ENCODE peak calls at places on chromosomes 3 and 15, in four cellular contexts. Q, L, K and Z are unnamed samples.

GRCh38 chr3:148646126-148646660 is 51.5 kb upstream of the AGTR1 start:
- DNase-seq in Q (no peak), L (no peak), K (peak; percentile 28), Z (no peak)

GRCh38 chr3:38657369-38657768 is 7.9 kb upstream of the SCN5A start:
- DNase-seq in Q (no peak), L (no peak), K (no peak), Z (no peak)

GRCh38 chr3:36297195-36297594 is 83.1 kb upstream of the STAC start:
- DNase-seq in Q (no peak), L (no peak), K (no peak), Z (no peak)

GRCh38 chr3:112765531-112765930 is 81.1 kb downstream of the CD200R1L start:
- DNase-seq in Q (no peak), L (no peak), K (no peak), Z (no peak)

GRCh38 chr3:164514576-164514975 is 563.7 kb downstream of the SI start:
- DNase-seq in Q (no peak), L (no peak), K (no peak), Z (no peak)

GRCh38 chr3:133821767-133822638 is 16.4 kb downstream of the SRPRB start:
- DNase-seq in Q (peak; percentile 88), L (no peak), K (peak; percentile 77), Z (no peak)

GRCh38 chr3:134751831-134752230 is 43.2 kb upstream of the EPHB1 start:
- DNase-seq in Q (no peak), L (no peak), K (no peak), Z (no peak)

GRCh38 chr15:84816694-84817460 is at the start of gene ALPK3:
- DNase-seq in Q (peak; percentile 76), L (peak; percentile 72), K (no peak), Z (peak; percentile 70)

GRCh38 chr3:82927309-82928253 is 1166.1 kb upstream of the GBE1 start:
- DNase-seq in Q (no peak), L (no peak), K (no peak), Z (no peak)

GRCh38 chr3:123547881-123548534 is 36.8 kb downstream of the HACD2 start:
- DNase-seq in Q (no peak), L (no peak), K (peak; percentile 36), Z (no peak)

GRCh38 chr3:68057637-68058320 is 403.4 kb upstream of the SUCLG2 start:
- DNase-seq in Q (no peak), L (no peak), K (no peak), Z (no peak)

GRCh38 chr15:62976301-62976842 is 66.2 kb upstream of the TPM1 start:
- DNase-seq in Q (no peak), L (no peak), K (no peak), Z (no peak)

GRCh38 chr3:189455796-189456195 is 175.4 kb upstream of the TP63 start:
- DNase-seq in Q (no peak), L (no peak), K (no peak), Z (no peak)

GRCh38 chr15:85837011-85837433 is 42.3 kb upstream of the KLHL25 start:
- DNase-seq in Q (no peak), L (no peak), K (no peak), Z (no peak)

GRCh38 chr15:65409284-65409631 is 13.5 kb downstream of the IGDCC4 start:
- DNase-seq in Q (no peak), L (no peak), K (peak; percentile 96), Z (no peak)

GRCh38 chr3:193822492-193823220 is 229.6 kb downstream of the OPA1 start:
- DNase-seq in Q (no peak), L (no peak), K (no peak), Z (no peak)

GRCh38 chr3:172148269-172148668 is 108.9 kb downstream of the FNDC3B start:
- DNase-seq in Q (no peak), L (no peak), K (no peak), Z (no peak)